ENCODE peak calls at places on chromosomes 16 and 17, in five cellular contexts. C, U, X, G and K are unnamed samples.

GRCh38 chr17:79991924-79992656 is 43.6 kb downstream of the TBC1D16 start:
- DNase-seq in C (no peak), U (no peak), X (no peak), G (no peak), K (no peak)

GRCh38 chr16:64089697-64090096 is 1032.2 kb downstream of the CDH11 start:
- DNase-seq in C (no peak), U (peak; percentile 60), X (no peak), G (no peak), K (peak; percentile 28)

GRCh38 chr17:54968954-54969400 is 412 bp downstream of the STXBP4 start:
- DNase-seq in C (no peak), U (peak; percentile 55), X (no peak), G (no peak), K (peak; percentile 26)

GRCh38 chr16:17194190-17194780 is 276.5 kb downstream of the XYLT1 start:
- DNase-seq in C (peak; percentile 36), U (peak; percentile 29), X (peak; percentile 17), G (peak; percentile 22), K (no peak)

GRCh38 chr17:63961355-63962207 is 11.1 kb downstream of the SCN4A start:
- DNase-seq in C (no peak), U (peak; percentile 64), X (peak; percentile 74), G (peak; percentile 54), K (peak; percentile 66)

GRCh38 chr17:30520436-30520835 is 43.2 kb downstream of the GOSR1 start:
- DNase-seq in C (no peak), U (peak; percentile 82), X (no peak), G (no peak), K (peak; percentile 15)

GRCh38 chr16:7405166-7405565 is 72.5 kb downstream of the RBFOX1 start:
- DNase-seq in C (no peak), U (no peak), X (peak; percentile 16), G (peak; percentile 24), K (no peak)

GRCh38 chr17:40345161-40346034 is 19.1 kb downstream of the GJD3 start:
- DNase-seq in C (no peak), U (peak; percentile 53), X (peak; percentile 69), G (no peak), K (peak; percentile 58)

GRCh38 chr16:48462146-48462740 is 77.0 kb upstream of the SIAH1 start:
- DNase-seq in C (no peak), U (peak; percentile 71), X (no peak), G (no peak), K (peak; percentile 97)

GRCh38 chr17:19364699-19365498 is 2.4 kb upstream of the B9D1 start:
- DNase-seq in C (no peak), U (no peak), X (no peak), G (no peak), K (peak; percentile 50)

GRCh38 chr16:74682556-74682955 is 15.9 kb upstream of the RFWD3 start:
- DNase-seq in C (no peak), U (no peak), X (no peak), G (no peak), K (no peak)

GRCh38 chr16:78689031-78689430 is 589.6 kb downstream of the WWOX start:
- DNase-seq in C (no peak), U (peak; percentile 59), X (no peak), G (no peak), K (peak; percentile 10)

GRCh38 chr17:40319651-40320550 is 10.9 kb downstream of the RARA start:
- DNase-seq in C (peak; percentile 73), U (no peak), X (no peak), G (no peak), K (no peak)

GRCh38 chr17:39236981-39237441 is 11.3 kb upstream of the STAC2 start:
- DNase-seq in C (no peak), U (no peak), X (no peak), G (no peak), K (no peak)

GRCh38 chr16:12002447-12003006 is 26.0 kb downstream of the SNX29 start:
- DNase-seq in C (no peak), U (peak; percentile 83), X (peak; percentile 9), G (no peak), K (peak; percentile 10)

GRCh38 chr16:49972280-49972679 is 52.7 kb upstream of the CNEP1R1 start:
- DNase-seq in C (no peak), U (no peak), X (no peak), G (no peak), K (no peak)

GRCh38 chr17:68318103-68318991 is 27.1 kb downstream of the ARSG start:
- DNase-seq in C (no peak), U (peak; percentile 94), X (peak; percentile 82), G (no peak), K (peak; percentile 51)

GRCh38 chr16:79402356-79402755 is 198.2 kb downstream of the MAF start:
- DNase-seq in C (no peak), U (no peak), X (no peak), G (no peak), K (no peak)

GRCh38 chr16:1193143-1193824 is 31.8 kb downstream of the TPSG1 start:
- DNase-seq in C (no peak), U (no peak), X (peak; percentile 38), G (no peak), K (no peak)

GRCh38 chr17:6479626-6480324 is 35.5 kb downstream of the PIMREG start:
- DNase-seq in C (no peak), U (no peak), X (no peak), G (no peak), K (no peak)

DNA sequence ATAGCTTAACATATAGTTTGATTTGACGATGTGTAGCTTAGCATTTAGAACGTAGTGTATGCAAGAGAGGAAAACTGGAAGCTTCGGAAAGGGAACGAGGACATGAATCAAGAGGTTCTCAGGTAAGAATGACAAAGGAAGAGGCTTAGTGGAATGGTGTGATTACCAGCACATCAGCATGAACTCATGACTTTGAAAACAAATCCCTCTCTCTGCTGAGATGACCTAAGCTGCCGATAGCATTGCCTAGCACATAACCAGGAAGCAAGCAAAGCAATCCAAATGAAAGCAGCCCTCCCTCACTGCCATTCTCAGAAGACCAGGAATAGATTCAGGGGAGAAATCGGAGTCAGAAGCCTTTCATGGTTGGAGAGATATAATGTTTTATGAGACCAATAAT is 51.3 kb upstream of the CCL1 start:
- DNase-seq in C (no peak), U (no peak), X (no peak), G (no peak), K (no peak)
- H3K4me3 ChIP-seq in C (no peak overlapping the region), U (no peak overlapping the region), X (no peak overlapping the region), G (no peak overlapping the region), K (no peak overlapping the region)

DNA sequence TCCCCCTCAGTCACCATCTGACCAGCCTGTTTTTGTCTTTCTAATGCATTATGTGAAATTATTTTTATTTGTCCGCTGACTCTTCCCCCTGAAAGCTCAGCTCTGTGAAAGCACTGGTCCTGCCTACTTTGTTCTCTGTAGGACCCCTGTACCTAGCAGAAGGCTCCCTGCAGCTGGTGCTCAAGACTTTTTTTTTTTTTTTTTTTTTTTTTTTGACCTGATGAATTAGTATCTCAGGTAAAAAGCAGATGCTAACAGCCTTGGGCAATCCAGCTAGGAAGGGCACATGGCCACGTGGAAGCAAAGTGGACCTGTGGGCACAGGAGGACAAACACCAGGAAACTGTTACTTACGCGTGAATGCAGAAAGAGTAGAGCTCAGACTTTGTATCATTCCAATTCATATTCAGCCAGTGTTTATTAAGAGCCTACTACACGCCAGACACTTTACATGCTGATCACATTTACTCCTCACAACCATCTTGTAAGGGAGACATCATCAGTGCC is 629 bp upstream of the UNC119 start:
- DNase-seq in C (no peak), U (no peak), X (no peak), G (no peak), K (no peak)
- H3K4me3 ChIP-seq in C (peak overlapping the region; percentile 66), U (no peak overlapping the region), X (no peak overlapping the region), G (no peak overlapping the region), K (no peak overlapping the region)

GRCh38 chr17:28718317-28718672 is 627 bp upstream of the RAB34 start:
- DNase-seq in C (no peak), U (peak; percentile 44), X (no peak), G (no peak), K (no peak)
- H3K4me3 ChIP-seq in C (no peak overlapping the region), U (peak overlapping the region; percentile 96), X (peak overlapping the region; percentile 82), G (no peak overlapping the region), K (peak overlapping the region; percentile 99)

GRCh38 chr17:78127240-78127887 is 1.2 kb downstream of the TMC6 start:
- DNase-seq in C (peak; percentile 75), U (no peak), X (no peak), G (no peak), K (no peak)

GRCh38 chr17:78126895-78127239 is 1.7 kb downstream of the TMC6 start:
- DNase-seq in C (no peak), U (no peak), X (no peak), G (no peak), K (no peak)

GRCh38 chr17:78125138-78125913 is 3.2 kb downstream of the TMC6 start:
- DNase-seq in C (peak; percentile 43), U (no peak), X (no peak), G (no peak), K (no peak)

GRCh38 chr17:78124836-78125137 is 3.8 kb downstream of the TMC6 start:
- DNase-seq in C (no peak), U (no peak), X (no peak), G (no peak), K (no peak)

GRCh38 chr17:78125976-78126894 is 2.3 kb downstream of the TMC6 start:
- DNase-seq in C (no peak), U (no peak), X (no peak), G (no peak), K (no peak)
- H3K4me3 ChIP-seq in C (peak overlapping the region; percentile 77), U (no peak overlapping the region), X (no peak overlapping the region), G (no peak overlapping the region), K (no peak overlapping the region)

GRCh38 chr17:65556014-65556909 is 5.2 kb downstream of the AXIN2 start:
- DNase-seq in C (peak; percentile 81), U (peak; percentile 76), X (peak; percentile 56), G (peak; percentile 75), K (peak; percentile 46)
- H3K4me3 ChIP-seq in C (peak overlapping the region; percentile 64), U (no peak overlapping the region), X (no peak overlapping the region), G (no peak overlapping the region), K (no peak overlapping the region)

GRCh38 chr17:31550389-31551056 is 159.0 kb downstream of the RAB11FIP4 start:
- DNase-seq in C (no peak), U (peak; percentile 30), X (no peak), G (no peak), K (peak; percentile 24)
- H3K4me3 ChIP-seq in C (peak overlapping the region; percentile 66), U (peak overlapping the region; percentile 83), X (peak overlapping the region; percentile 92), G (peak overlapping the region; percentile 29), K (peak overlapping the region; percentile 76)

GRCh38 chr16:87845213-87845612 is 24.1 kb downstream of the SLC7A5 start:
- DNase-seq in C (no peak), U (no peak), X (peak; percentile 55), G (no peak), K (no peak)

GRCh38 chr16:87844374-87844733 is 25.0 kb downstream of the SLC7A5 start:
- DNase-seq in C (no peak), U (peak; percentile 67), X (no peak), G (no peak), K (no peak)

GRCh38 chr16:87844809-87845208 is 24.5 kb downstream of the SLC7A5 start:
- DNase-seq in C (no peak), U (no peak), X (no peak), G (no peak), K (no peak)

GRCh38 chr16:87842209-87842869 is 27.0 kb downstream of the SLC7A5 start:
- DNase-seq in C (peak; percentile 32), U (no peak), X (no peak), G (no peak), K (no peak)

GRCh38 chr16:87843678-87844373 is 25.5 kb downstream of the SLC7A5 start:
- DNase-seq in C (no peak), U (no peak), X (no peak), G (no peak), K (no peak)
- H3K4me3 ChIP-seq in C (no peak overlapping the region), U (no peak overlapping the region), X (no peak overlapping the region), G (no peak overlapping the region), K (no peak overlapping the region)

GRCh38 chr17:72116692-72117469 is 3.9 kb upstream of the SOX9 start:
- DNase-seq in C (no peak), U (no peak), X (no peak), G (no peak), K (peak; percentile 51)
- H3K4me3 ChIP-seq in C (no peak overlapping the region), U (no peak overlapping the region), X (no peak overlapping the region), G (no peak overlapping the region), K (peak overlapping the region; percentile 42)